ENCODE peak calls at places on chromosomes 7 and 10, in five cellular contexts. One of them, this sample, is unnamed. For H3K4me1, the result is how much of the 10 kb centered on the place peaks cover.

GRCh38 chr7:64559206-64559605 is 3.7 kb downstream of the ZNF680 start:
- DNase-seq in astrocyte: peak
- DNase-seq in esophagus squamous epithelium: no peak
- DNase-seq in testis: peak
- DNase-seq in transverse colon: no peak
- DNase-seq in this sample: peak

GRCh38 chr7:90459888-90460287 is 9.6 kb upstream of the PTTG1IP2 start:
- DNase-seq in astrocyte: no peak
- DNase-seq in esophagus squamous epithelium: no peak
- DNase-seq in testis: no peak
- DNase-seq in transverse colon: no peak
- DNase-seq in this sample: no peak

GRCh38 chr7:55214707-55215106 is 150.4 kb upstream of the LANCL2 start:
- DNase-seq in astrocyte: peak
- DNase-seq in esophagus squamous epithelium: no peak
- DNase-seq in testis: no peak
- DNase-seq in transverse colon: no peak
- DNase-seq in this sample: peak

GRCh38 chr10:70491614-70492013 is 13.0 kb downstream of the PALD1 start:
- DNase-seq in astrocyte: no peak
- DNase-seq in esophagus squamous epithelium: no peak
- DNase-seq in testis: no peak
- DNase-seq in transverse colon: no peak
- DNase-seq in this sample: no peak

GRCh38 chr7:159023746-159024145 is 120.9 kb downstream of the VIPR2 start:
- DNase-seq in astrocyte: no peak
- DNase-seq in esophagus squamous epithelium: no peak
- DNase-seq in testis: peak
- DNase-seq in transverse colon: peak
- DNase-seq in this sample: no peak

GRCh38 chr10:129707406-129708388 is 240.7 kb downstream of the MGMT start:
- DNase-seq in astrocyte: peak
- DNase-seq in esophagus squamous epithelium: no peak
- DNase-seq in testis: no peak
- DNase-seq in transverse colon: no peak
- DNase-seq in this sample: no peak

GRCh38 chr10:62805139-62806092 is 896 bp downstream of the ADO start:
- DNase-seq in astrocyte: peak
- DNase-seq in esophagus squamous epithelium: no peak
- DNase-seq in testis: peak
- DNase-seq in transverse colon: peak
- DNase-seq in this sample: peak

GRCh38 chr7:94436018-94436604 is 41.4 kb downstream of the COL1A2 start:
- DNase-seq in astrocyte: no peak
- DNase-seq in esophagus squamous epithelium: no peak
- DNase-seq in testis: peak
- DNase-seq in transverse colon: peak
- DNase-seq in this sample: peak

DNA sequence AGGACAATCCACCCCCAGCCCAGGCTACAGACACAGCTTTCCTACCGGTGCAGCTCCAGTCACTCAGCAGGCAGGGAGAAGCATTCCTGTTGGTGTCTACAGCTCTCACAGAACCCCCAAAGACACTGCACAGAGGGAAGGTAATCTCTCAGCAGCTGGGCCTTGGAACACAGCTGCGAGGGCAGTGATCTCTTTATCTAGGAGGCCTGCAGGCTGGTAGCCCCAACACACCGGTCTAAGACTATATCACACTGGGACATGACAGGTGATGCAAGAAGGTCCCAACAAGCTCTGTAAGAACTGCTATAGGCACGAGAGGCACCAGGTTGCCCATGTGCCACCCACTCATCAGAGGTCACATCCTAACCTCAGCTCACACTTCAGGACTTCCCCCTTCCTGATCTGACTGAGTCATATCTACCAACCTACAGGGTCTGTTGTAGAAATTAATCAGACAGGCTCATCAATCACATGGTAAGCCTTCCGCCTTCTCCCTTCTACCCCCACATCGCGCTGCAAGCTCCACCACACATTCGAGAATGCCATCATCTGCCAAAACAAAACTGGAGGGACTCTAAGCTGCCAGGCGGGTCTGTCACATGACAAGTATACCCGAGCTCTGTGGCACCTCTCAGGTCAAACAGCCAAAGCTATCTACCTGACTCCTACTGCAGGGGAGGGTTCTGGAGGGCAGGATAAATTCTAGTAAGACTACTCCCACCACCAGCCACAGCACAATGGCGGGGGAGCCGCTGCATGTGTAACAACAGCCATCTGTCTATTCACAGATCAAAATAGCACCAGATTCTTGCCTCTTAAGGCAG is 26.1 kb downstream of the FAM53B start:
- DNase-seq in astrocyte: no peak
- DNase-seq in esophagus squamous epithelium: no peak
- DNase-seq in testis: peak
- DNase-seq in transverse colon: no peak
- DNase-seq in this sample: peak
- H3K4me1 ChIP-seq in astrocyte: under half
- H3K4me1 ChIP-seq in esophagus squamous epithelium: half or more
- H3K4me1 ChIP-seq in testis: half or more
- H3K4me1 ChIP-seq in transverse colon: half or more
- H3K4me1 ChIP-seq in this sample: under half

GRCh38 chr10:92309273-92309672 is 18.3 kb downstream of the MARCHF5 start:
- DNase-seq in astrocyte: no peak
- DNase-seq in esophagus squamous epithelium: no peak
- DNase-seq in testis: no peak
- DNase-seq in transverse colon: no peak
- DNase-seq in this sample: no peak
- TF ChIP-seq CTCF in astrocyte: no peak
- TF ChIP-seq CTCF in esophagus squamous epithelium: no peak
- TF ChIP-seq CTCF in testis: no peak
- TF ChIP-seq CTCF in transverse colon: no peak
- TF ChIP-seq CTCF in this sample: no peak

DNA sequence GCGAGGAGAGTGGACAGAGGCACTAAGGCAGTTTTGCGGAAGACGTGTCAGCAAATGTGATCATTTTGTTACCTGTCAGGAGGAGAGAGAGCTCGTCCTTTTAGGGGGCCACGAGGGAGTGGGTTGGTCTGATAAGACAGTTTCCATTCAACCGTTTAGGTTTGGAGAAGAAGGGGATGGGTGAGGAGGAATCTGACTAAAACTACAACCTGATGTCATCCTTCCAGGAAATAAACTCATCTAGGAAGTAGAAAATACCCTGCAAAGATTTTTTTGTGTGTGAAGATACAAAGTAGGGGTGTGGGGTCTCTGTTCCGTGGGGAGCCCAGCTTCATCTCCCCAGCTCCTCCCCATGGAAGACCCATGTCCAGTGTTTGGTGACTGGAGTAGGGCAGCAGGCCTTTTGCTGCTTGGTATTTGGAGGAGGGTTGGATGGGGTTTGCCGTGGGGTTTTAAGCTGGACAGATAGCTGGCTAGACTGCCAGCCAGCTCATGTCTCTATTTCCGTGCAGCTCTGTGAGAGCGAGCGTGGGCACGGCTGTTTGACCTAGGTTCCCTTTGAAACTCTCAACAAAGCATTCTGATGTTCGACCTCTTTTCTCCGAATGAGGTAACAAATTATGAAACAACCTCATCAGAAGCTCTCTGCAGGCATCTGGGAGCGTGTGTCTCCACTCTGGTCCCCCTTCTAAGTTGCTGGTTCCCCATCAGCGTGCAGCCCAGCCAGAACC is 136.0 kb upstream of the TCF7L2 start:
- DNase-seq in astrocyte: no peak
- DNase-seq in esophagus squamous epithelium: no peak
- DNase-seq in testis: no peak
- DNase-seq in transverse colon: no peak
- DNase-seq in this sample: no peak
- H3K4me1 ChIP-seq in astrocyte: under half
- H3K4me1 ChIP-seq in esophagus squamous epithelium: under half
- H3K4me1 ChIP-seq in testis: under half
- H3K4me1 ChIP-seq in transverse colon: under half
- H3K4me1 ChIP-seq in this sample: under half

DNA sequence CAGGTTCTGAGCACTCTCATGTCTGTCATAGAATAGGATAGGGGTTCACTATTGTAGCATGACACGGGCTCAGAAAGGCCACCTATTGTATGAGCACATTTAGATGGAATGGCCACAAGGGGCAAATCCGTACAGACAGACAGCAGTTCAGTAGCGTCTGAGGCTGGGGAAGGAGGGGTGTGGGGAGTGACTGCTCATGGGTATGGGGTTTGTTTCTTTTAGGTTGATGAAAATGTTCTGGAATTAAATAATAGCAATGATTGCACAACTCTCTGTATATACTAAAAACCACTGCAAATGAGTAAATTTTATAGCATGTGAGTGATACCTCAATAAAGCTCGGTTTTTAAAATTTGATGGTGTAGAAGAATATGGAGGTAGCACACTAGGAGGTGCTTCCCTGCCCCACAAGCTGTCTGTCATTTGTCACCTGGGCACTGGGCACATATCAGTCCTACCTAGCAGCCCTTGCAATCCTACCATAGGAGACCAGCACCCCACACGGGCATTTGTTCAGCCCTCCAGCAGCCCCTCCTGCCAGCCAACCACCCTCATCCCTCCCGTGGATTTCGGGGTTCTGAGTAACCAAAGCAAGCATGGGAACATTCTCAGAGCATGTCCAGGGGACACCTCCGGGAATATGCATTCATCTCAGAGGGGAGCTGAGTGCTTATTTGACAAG is 35.2 kb downstream of the KCNMA1 start:
- DNase-seq in astrocyte: no peak
- DNase-seq in esophagus squamous epithelium: no peak
- DNase-seq in testis: no peak
- DNase-seq in transverse colon: no peak
- DNase-seq in this sample: no peak
- TF ChIP-seq CTCF in astrocyte: no peak
- TF ChIP-seq CTCF in esophagus squamous epithelium: no peak
- TF ChIP-seq CTCF in testis: no peak
- TF ChIP-seq CTCF in transverse colon: no peak
- TF ChIP-seq CTCF in this sample: no peak

GRCh38 chr10:34816067-34817002 is 1.2 kb upstream of the PARD3 start:
- DNase-seq in astrocyte: no peak
- DNase-seq in esophagus squamous epithelium: no peak
- DNase-seq in testis: peak
- DNase-seq in transverse colon: peak
- DNase-seq in this sample: no peak

GRCh38 chr10:34813626-34814227 is 1.4 kb downstream of the PARD3 start:
- DNase-seq in astrocyte: peak
- DNase-seq in esophagus squamous epithelium: no peak
- DNase-seq in testis: peak
- DNase-seq in transverse colon: peak
- DNase-seq in this sample: peak

GRCh38 chr10:34817054-34817453 is 2.0 kb upstream of the PARD3 start:
- DNase-seq in astrocyte: no peak
- DNase-seq in esophagus squamous epithelium: no peak
- DNase-seq in testis: no peak
- DNase-seq in transverse colon: no peak
- DNase-seq in this sample: no peak

GRCh38 chr10:34814228-34815173 is 595 bp downstream of the PARD3 start:
- DNase-seq in astrocyte: no peak
- DNase-seq in esophagus squamous epithelium: no peak
- DNase-seq in testis: peak
- DNase-seq in transverse colon: peak
- DNase-seq in this sample: no peak

DNA sequence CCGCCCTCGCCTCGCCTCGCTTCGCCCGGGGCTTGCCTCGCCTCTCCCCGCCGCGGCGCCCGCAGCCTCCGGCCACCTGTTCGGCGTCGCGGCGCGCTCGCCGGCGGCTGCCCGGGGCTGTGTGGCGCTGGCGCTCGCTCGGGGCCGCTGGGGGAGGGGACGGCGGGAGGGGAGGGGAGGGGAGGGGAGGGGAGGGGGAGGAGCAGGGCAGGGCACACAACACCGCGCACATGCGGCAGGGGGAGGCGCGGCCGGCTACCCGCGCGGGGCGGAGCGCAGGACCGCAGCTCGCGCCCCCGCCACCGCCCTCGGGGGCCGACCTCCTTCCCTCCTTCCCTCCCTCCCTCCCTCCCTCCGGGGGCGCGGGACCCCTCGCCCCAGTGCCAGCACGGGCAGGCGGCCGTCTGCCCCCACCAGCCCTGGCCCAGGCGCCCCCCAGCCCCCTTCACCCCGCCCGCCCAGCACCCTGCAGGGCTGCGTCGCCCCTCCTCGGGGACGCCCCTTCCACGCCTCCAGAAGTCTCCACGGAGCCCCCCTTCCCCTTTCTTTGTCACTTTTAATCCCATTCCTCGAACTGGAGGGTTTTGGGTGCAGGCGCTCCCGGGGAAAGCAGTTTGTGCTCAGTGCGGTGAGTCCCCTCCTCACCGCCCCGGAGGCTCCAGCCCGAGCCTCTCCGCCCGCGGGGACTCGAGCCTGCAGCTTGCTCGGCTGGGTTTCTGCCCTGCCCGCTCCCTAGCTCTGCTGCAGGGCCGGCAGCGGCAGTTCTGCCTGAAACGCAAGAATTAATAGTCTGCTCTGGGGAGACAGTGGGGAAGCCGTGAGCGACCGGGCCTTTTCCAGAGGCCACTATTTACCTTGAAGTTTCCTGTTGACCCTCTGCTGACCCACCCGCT is at the start of gene PARD3:
- DNase-seq in astrocyte: no peak
- DNase-seq in esophagus squamous epithelium: no peak
- DNase-seq in testis: peak
- DNase-seq in transverse colon: peak
- DNase-seq in this sample: no peak
- H3K4me1 ChIP-seq in astrocyte: under half
- H3K4me1 ChIP-seq in esophagus squamous epithelium: under half
- H3K4me1 ChIP-seq in testis: under half
- H3K4me1 ChIP-seq in transverse colon: under half
- H3K4me1 ChIP-seq in this sample: under half

DNA sequence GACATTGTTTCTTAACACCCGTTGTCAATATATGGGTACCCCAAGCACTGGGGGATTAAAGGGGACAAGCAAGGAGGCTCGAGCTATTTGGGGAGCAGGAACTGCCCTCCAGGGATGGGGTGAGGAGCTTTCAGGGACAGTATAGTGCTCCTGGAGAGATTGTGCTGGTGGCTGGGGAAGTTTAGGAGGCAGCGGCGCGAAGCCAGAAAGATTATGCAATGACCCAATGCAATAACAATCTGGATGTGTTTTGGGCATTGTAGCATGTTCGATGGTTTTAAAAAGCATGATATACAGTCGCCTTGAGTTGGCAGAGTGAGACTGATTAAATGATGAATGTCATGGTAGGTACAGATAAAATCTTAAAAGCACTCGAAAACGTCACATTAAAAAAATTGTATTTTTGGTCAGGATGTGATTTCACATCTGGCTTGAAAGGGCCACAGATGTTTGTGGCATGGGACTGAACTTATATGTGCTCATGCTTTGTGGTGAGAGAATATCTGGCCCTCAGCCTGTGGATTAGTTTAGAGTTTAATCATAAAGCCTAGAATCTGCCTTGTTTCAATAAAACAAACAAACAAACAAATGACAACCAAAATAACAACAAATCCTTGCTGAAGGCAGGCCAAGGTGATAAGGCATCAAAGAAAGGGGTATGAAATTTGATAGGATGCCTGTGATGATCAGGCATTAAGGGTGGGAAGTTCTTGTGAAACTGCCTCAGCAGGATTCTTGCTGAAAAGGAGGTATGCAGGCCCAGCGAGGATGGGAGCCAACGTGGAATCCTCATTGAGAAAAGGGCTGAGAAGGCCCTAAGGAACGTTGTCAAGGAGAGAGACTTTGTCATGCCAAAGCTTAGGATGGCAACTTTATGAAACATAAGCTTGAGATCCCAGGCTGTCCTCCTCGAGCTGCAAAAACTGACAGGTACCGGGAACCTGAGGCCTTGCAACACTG is 417.1 kb upstream of the KLF6 start:
- DNase-seq in astrocyte: no peak
- DNase-seq in esophagus squamous epithelium: no peak
- DNase-seq in testis: no peak
- DNase-seq in transverse colon: no peak
- DNase-seq in this sample: no peak
- TF ChIP-seq CTCF in astrocyte: no peak
- TF ChIP-seq CTCF in esophagus squamous epithelium: no peak
- TF ChIP-seq CTCF in testis: no peak
- TF ChIP-seq CTCF in transverse colon: no peak
- TF ChIP-seq CTCF in this sample: no peak

This sample was measured in foreskin keratinocyte.